ENCODE peak calls at places on chromosomes 2 and 18, in eight cellular contexts. E is pancreas; H is left cardiac atrium; P is central memory CD8-positive, alpha-beta T cell; Y is Right ventricle myocardium superior; J is upper lobe of left lung; B is activated CD8-positive, alpha-beta T cell treated with anti-CD3 and anti-CD28 coated beads for 36 hours; Z is naive thymus-derived CD4-positive, alpha-beta T cell. N is an unnamed sample.

GRCh38 chr18:62144338-62144737 is 42.5 kb downstream of the PIGN start:
- ATAC-seq in Y (peak), H (no peak), J (no peak), P (no peak), B (no peak), E (no peak), Z (no peak), N (no peak)

GRCh38 chr2:210917465-210917864 is 361.1 kb downstream of the CPS1 start:
- ATAC-seq in P (no peak), J (no peak), Y (no peak), Z (no peak), H (no peak), E (no peak), B (no peak), N (no peak)

GRCh38 chr2:107393516-107393915 is 433.2 kb upstream of the RGPD4 start:
- ATAC-seq in P (no peak), H (no peak), Y (no peak), B (no peak), Z (no peak), E (no peak), J (no peak), N (no peak)

GRCh38 chr2:45728458-45728942 is 77.0 kb downstream of the PRKCE start:
- ATAC-seq in J (no peak), P (peak), H (no peak), Y (no peak), E (no peak), B (no peak), Z (peak), N (no peak)

GRCh38 chr2:132837764-132838163 is 167.8 kb upstream of the LYPD1 start:
- ATAC-seq in J (no peak), H (no peak), Z (no peak), E (no peak), P (no peak), B (no peak), Y (no peak), N (no peak)

GRCh38 chr18:58858591-58859468 is 5.8 kb upstream of the ZNF532 start:
- ATAC-seq in E (peak), B (no peak), P (no peak), Z (no peak), Y (peak), J (peak), H (peak), N (no peak)

GRCh38 chr2:42117182-42117579 is 52.0 kb upstream of the EML4 start:
- ATAC-seq in P (no peak), E (no peak), B (no peak), Z (no peak), H (no peak), Y (no peak), J (peak), N (no peak)

GRCh38 chr2:53724511-53724910 is 43.1 kb upstream of the CHAC2 start:
- ATAC-seq in B (no peak), P (no peak), J (no peak), E (no peak), H (no peak), Y (no peak), Z (no peak), N (no peak)

GRCh38 chr2:215843579-215843978 is 169.8 kb downstream of the MREG start:
- ATAC-seq in Y (peak), B (no peak), Z (no peak), E (no peak), P (no peak), H (no peak), J (peak), N (peak)

GRCh38 chr2:151765760-151766159 is 31.5 kb upstream of the NEB start:
- ATAC-seq in J (peak), B (no peak), H (no peak), P (no peak), Z (no peak), Y (no peak), E (no peak), N (no peak)

GRCh38 chr2:179911569-179911968 is 50.2 kb upstream of the ZNF385B start:
- ATAC-seq in H (no peak), Z (no peak), Y (no peak), P (no peak), B (no peak), E (no peak), J (no peak), N (no peak)

GRCh38 chr2:75853441-75853840 is 142.7 kb upstream of the GCFC2 start:
- ATAC-seq in E (no peak), P (no peak), Y (no peak), Z (no peak), J (no peak), B (no peak), H (no peak), N (no peak)

GRCh38 chr2:177393381-177393780 is 808 bp downstream of the AGPS start:
- ATAC-seq in Z (no peak), E (no peak), Y (no peak), H (no peak), J (no peak), B (no peak), P (peak), N (peak)

GRCh38 chr2:45505138-45505537 is 105.9 kb downstream of the SRBD1 start:
- ATAC-seq in E (peak), J (no peak), P (no peak), Y (peak), H (no peak), Z (no peak), B (no peak), N (no peak)

GRCh38 chr2:173307287-173307686 is 47.4 kb upstream of the CDCA7 start:
- ATAC-seq in P (no peak), Y (no peak), Z (no peak), E (no peak), H (no peak), J (no peak), B (no peak), N (no peak)

GRCh38 chr2:240998706-240999000 is 235 bp downstream of the SNED1 start:
- ATAC-seq in P (no peak), B (peak), Y (no peak), E (no peak), H (no peak), Z (peak), J (no peak), N (no peak)

GRCh38 chr2:233013027-233013461 is at the start of gene NGEF:
- ATAC-seq in B (no peak), J (no peak), E (peak), H (no peak), Z (no peak), P (no peak), Y (peak), N (no peak)

GRCh38 chr2:112906276-112906675 is 4.7 kb upstream of the IL37 start:
- ATAC-seq in J (no peak), Y (no peak), H (no peak), Z (no peak), P (no peak), B (no peak), E (no peak), N (no peak)

GRCh38 chr2:54308186-54308585 is 52.2 kb upstream of the TSPYL6 start:
- ATAC-seq in B (no peak), Z (no peak), J (no peak), E (no peak), Y (no peak), P (no peak), H (no peak), N (no peak)

GRCh38 chr2:98761909-98762308 is 31.0 kb upstream of the MGAT4A start:
- ATAC-seq in H (no peak), Y (no peak), J (no peak), P (no peak), E (no peak), B (no peak), Z (no peak), N (no peak)

GRCh38 chr18:50172367-50172766 is 22.6 kb downstream of the MYO5B start:
- ATAC-seq in H (no peak), Z (no peak), E (no peak), P (no peak), B (no peak), Y (no peak), J (no peak), N (no peak)

GRCh38 chr2:232235716-232236115 is 142.8 kb upstream of the ALPP start:
- ATAC-seq in H (no peak), J (no peak), Y (peak), E (peak), P (no peak), B (no peak), Z (no peak), N (no peak)

GRCh38 chr2:126614529-126615279 is 41.3 kb upstream of the GYPC start:
- ATAC-seq in B (no peak), H (no peak), J (peak), Y (no peak), P (no peak), E (no peak), Z (no peak), N (no peak)

GRCh38 chr2:112572005-112572404 is 12.4 kb upstream of the CHCHD5 start:
- ATAC-seq in P (no peak), E (no peak), Z (no peak), B (no peak), J (no peak), H (no peak), Y (no peak), N (no peak)

GRCh38 chr18:48077291-48077690 is 146.8 kb upstream of the SMAD2 start:
- ATAC-seq in P (no peak), E (no peak), H (no peak), Z (no peak), J (no peak), Y (no peak), B (no peak), N (no peak)

GRCh38 chr2:48202863-48203642 is 296.8 kb upstream of the FBXO11 start:
- ATAC-seq in J (no peak), E (no peak), Y (no peak), B (no peak), P (no peak), Z (no peak), H (no peak), N (no peak)

GRCh38 chr18:49934457-49934856 is 121.1 kb upstream of the ACAA2 start:
- ATAC-seq in P (no peak), E (peak), B (no peak), J (no peak), Y (no peak), Z (no peak), H (peak), N (no peak)

GRCh38 chr18:3179430-3180089 is 40.2 kb downstream of the MYOM1 start:
- ATAC-seq in E (no peak), J (no peak), P (no peak), Y (peak), Z (no peak), H (peak), B (no peak), N (no peak)

N was measured in SK-N-SH treated with all-trans-retinoic acid at 6 μM for 48 hours.